ENCODE peak calls at places on chromosomes 3 and 15, in six cellular contexts. P is tibial nerve, B is ovary, S is body of pancreas, R is HAP-1, U is mesendoderm. M is an unnamed sample.

GRCh38 chr3:54094926-54095325 is 27.4 kb upstream of the CACNA2D3 start:
- DNase-seq in R (no peak), U (no peak), B (no peak), S (no peak), P (no peak), M (no peak)

GRCh38 chr3:105790534-105790933 is 78.3 kb downstream of the CBLB start:
- DNase-seq in B (no peak), P (no peak), S (no peak), U (peak; percentile 42), R (no peak), M (no peak)

GRCh38 chr15:41489641-41490040 is 4.0 kb upstream of the ITPKA start:
- DNase-seq in U (no peak), S (no peak), P (no peak), R (no peak), B (no peak), M (no peak)

GRCh38 chr15:69593981-69594966 is 141.7 kb downstream of the RPLP1 start:
- DNase-seq in P (peak; percentile 47), U (no peak), B (peak; percentile 26), S (peak; percentile 95), R (peak; percentile 52), M (no peak)

GRCh38 chr3:129005526-129006303 is 4.6 kb downstream of the EFCC1 start:
- DNase-seq in U (no peak), P (no peak), R (no peak), S (peak; percentile 54), B (peak; percentile 85), M (no peak)

GRCh38 chr3:10365791-10366190 is 44.9 kb upstream of the SEC13 start:
- DNase-seq in B (no peak), R (no peak), P (no peak), S (no peak), U (no peak), M (no peak)

GRCh38 chr3:46100812-46101211 is 73.5 kb upstream of the XCR1 start:
- DNase-seq in R (no peak), B (no peak), S (no peak), U (no peak), P (peak; percentile 26), M (peak; percentile 38)

GRCh38 chr3:44104668-44105321 is 136.9 kb upstream of the TOPAZ1 start:
- DNase-seq in U (peak; percentile 79), B (no peak), S (no peak), R (no peak), P (no peak), M (peak; percentile 13)

GRCh38 chr3:106850429-106850828 is 526.8 kb upstream of the CCDC54 start:
- DNase-seq in B (no peak), P (no peak), R (no peak), U (no peak), S (no peak), M (no peak)

GRCh38 chr3:20837676-20838302 is 651.8 kb upstream of the SGO1 start:
- DNase-seq in S (peak; percentile 19), U (no peak), P (no peak), B (no peak), R (no peak), M (no peak)

GRCh38 chr3:40753956-40754355 is 229.2 kb downstream of the ZNF621 start:
- DNase-seq in P (no peak), B (no peak), R (no peak), U (peak; percentile 15), S (no peak), M (no peak)

GRCh38 chr3:64188810-64189560 is 36.3 kb downstream of the PRICKLE2 start:
- DNase-seq in R (no peak), S (peak; percentile 19), P (no peak), U (peak; percentile 96), B (peak; percentile 27), M (peak; percentile 61)

GRCh38 chr3:9512456-9513045 is 41.1 kb downstream of the LHFPL4 start:
- DNase-seq in S (no peak), R (no peak), P (no peak), B (no peak), U (no peak), M (no peak)

GRCh38 chr3:52498134-52499054 is 3.3 kb downstream of the STAB1 start:
- DNase-seq in R (no peak), S (no peak), U (no peak), P (peak; percentile 52), B (peak; percentile 57), M (peak; percentile 60)

GRCh38 chr3:157373783-157374182 is 62.9 kb upstream of the PTX3 start:
- DNase-seq in S (no peak), P (no peak), B (no peak), U (peak; percentile 88), R (no peak), M (no peak)

GRCh38 chr3:29686889-29687592 is 406.2 kb downstream of the RBMS3 start:
- DNase-seq in P (no peak), S (no peak), R (no peak), U (no peak), B (no peak), M (no peak)

GRCh38 chr15:80608688-80609087 is 86.4 kb upstream of the ABHD17C start:
- DNase-seq in S (no peak), U (no peak), B (no peak), R (peak; percentile 33), P (no peak), M (no peak)

GRCh38 chr15:65171428-65171827 is 13.7 kb downstream of the CLPX start:
- DNase-seq in B (no peak), U (no peak), P (no peak), S (no peak), R (no peak), M (no peak)

GRCh38 chr15:65172531-65172930 is 12.6 kb downstream of the CLPX start:
- DNase-seq in R (no peak), S (no peak), B (no peak), P (no peak), U (no peak), M (no peak)

GRCh38 chr15:65174491-65174890 is 10.7 kb downstream of the CLPX start:
- DNase-seq in S (no peak), U (no peak), P (no peak), B (no peak), R (no peak), M (no peak)

GRCh38 chr15:65177901-65178300 is 7.2 kb downstream of the CLPX start:
- DNase-seq in U (no peak), R (no peak), B (no peak), S (no peak), P (no peak), M (no peak)

GRCh38 chr15:65175511-65175910 is 9.6 kb downstream of the CLPX start:
- DNase-seq in U (no peak), P (no peak), S (no peak), R (no peak), B (no peak), M (no peak)
- H3K36me3 ChIP-seq in U (no peaks in the 10 kb centered on the region), P (no peaks in the 10 kb centered on the region), S (peaks cover 7% of the 10 kb centered on the region), R (peaks cover 88% of the 10 kb centered on the region), B (no peaks in the 10 kb centered on the region), M (peaks cover 83% of the 10 kb centered on the region)

DNA sequence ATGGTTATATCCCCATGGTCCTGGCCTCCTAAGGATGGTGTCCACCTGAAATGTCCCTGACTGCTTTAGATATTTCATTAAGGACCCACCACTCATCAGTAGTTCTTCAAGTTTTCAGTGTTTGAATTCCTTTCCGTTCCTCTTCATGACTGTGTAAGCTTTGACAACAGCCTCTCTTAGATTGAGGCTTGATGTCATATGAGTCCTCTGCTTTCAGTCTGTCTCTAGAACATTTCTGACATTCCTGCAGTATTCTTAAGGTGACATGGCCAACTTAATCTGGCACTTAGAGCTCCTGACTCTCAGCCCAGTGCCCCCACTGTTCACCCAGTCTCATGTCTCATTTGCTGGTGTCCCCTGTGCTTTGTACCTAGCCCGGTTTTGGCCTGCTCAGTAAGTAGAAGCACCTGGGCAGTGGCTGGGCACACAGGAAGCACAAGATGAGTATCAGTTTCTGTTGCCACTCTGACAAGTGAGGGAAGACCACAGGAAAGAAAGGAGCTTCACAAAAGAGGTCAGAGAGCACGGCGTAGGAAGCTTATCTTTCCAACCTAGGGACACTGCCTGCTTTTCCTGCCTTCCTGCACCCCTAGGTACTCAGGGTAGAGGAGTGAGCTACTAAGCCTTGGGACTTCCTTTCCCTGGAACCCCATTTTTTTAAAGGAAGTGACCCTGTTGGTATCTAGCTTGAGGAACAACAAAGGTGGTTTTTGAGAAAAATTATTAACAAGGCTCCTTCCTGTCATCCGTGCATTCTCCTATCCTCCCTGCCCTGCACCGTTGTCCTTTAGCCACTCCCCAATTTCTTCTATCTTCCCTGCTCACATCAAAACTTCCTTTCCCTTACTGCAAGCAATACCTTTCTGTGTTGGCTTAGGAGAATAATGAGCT is 103.1 kb downstream of the KLHL25 start:
- DNase-seq in P (no peak), R (no peak), U (no peak), S (no peak), B (no peak), M (no peak)
- H3K36me3 ChIP-seq in P (no peaks in the 10 kb centered on the region), R (no peaks in the 10 kb centered on the region), U (no peaks in the 10 kb centered on the region), S (peaks cover 18% of the 10 kb centered on the region), B (no peaks in the 10 kb centered on the region), M (no peaks in the 10 kb centered on the region)

DNA sequence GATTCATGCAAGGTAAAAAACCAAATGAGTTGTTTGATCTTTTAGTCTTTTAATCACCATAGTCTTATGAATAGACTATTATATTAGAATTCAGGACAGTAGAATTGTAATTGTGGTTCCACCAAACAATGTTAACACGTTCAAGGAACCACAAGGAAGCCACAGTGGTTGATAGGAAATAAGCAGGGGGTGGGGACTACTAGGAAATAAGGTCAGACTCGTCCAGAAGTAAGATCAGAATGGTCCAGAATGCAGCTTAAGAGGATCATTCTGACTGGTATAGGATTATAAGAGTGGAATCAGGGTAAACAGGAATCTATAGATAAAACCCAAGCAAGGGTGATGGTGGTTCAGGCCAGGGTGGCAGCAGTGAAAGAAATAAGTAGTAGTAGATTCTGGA is 7.5 kb downstream of the MYNN start:
- DNase-seq in U (no peak), S (no peak), P (no peak), B (no peak), R (no peak), M (no peak)
- H3K36me3 ChIP-seq in U (peaks cover 10% of the 10 kb centered on the region), S (peaks cover 38% of the 10 kb centered on the region), P (no peaks in the 10 kb centered on the region), B (no peaks in the 10 kb centered on the region), R (peaks cover 78% of the 10 kb centered on the region), M (peaks cover 76% of the 10 kb centered on the region)

GRCh38 chr15:74799843-74800558 is 12.6 kb upstream of the LMAN1L start:
- DNase-seq in R (peak; percentile 89), U (peak; percentile 72), P (peak; percentile 61), S (peak; percentile 77), B (no peak), M (peak; percentile 80)

GRCh38 chr15:74800559-74801094 is 12.0 kb upstream of the LMAN1L start:
- DNase-seq in S (no peak), R (no peak), P (no peak), B (no peak), U (no peak), M (no peak)

GRCh38 chr15:74802290-74802689 is 10.3 kb upstream of the LMAN1L start:
- DNase-seq in R (no peak), P (no peak), B (no peak), U (no peak), S (no peak), M (no peak)

GRCh38 chr15:74802862-74803447 is 9.7 kb upstream of the LMAN1L start:
- DNase-seq in B (no peak), R (no peak), S (no peak), U (no peak), P (no peak), M (no peak)

DNA sequence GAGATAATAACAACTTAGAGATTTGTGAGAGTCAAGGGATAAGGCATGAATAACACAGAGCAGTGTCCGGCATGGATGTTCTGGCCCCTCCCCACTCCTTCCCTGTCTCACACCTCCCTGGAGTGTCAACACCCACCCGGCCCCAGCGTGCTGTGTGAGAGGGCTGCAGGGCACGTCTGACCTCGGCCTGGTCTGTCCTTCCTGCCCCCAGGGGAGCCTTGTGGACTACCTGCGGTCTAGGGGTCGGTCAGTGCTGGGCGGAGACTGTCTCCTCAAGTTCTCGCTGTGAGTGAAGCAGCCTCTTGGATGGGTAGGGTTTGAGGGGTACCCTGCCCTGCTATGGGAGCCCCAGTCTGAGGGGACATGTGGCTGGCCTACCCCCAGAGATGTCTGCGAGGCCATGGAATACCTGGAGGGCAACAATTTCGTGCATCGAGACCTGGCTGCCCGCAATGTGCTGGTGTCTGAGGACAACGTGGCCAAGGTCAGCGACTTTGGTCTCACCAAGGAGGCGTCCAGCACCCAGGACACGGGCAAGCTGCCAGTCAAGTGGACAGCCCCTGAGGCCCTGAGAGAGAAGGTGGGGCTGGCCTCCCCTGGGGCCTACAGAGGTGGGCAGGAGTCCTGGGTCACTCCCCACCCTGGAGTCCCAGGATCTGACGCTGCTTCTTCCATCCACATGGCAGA is 11.2 kb upstream of the LMAN1L start:
- DNase-seq in R (no peak), B (no peak), U (no peak), P (no peak), S (no peak), M (no peak)
- H3K36me3 ChIP-seq in R (peaks cover 66% of the 10 kb centered on the region), B (no peaks in the 10 kb centered on the region), U (peaks cover 11% of the 10 kb centered on the region), P (no peaks in the 10 kb centered on the region), S (peaks cover 5% of the 10 kb centered on the region), M (peaks cover 42% of the 10 kb centered on the region)